ENCODE peak calls at places on chromosomes 6 and 20, in ten cellular contexts. G is lower leg skin; E is activated CD4-positive, alpha-beta T cell treated with anti-CD3 and anti-CD28 coated beads, Interleukin-2, amount 10 ng/mL, durations not matched to agents 7 days and 5 days; B is stimulated activated CD4-positive, alpha-beta T cell treated with anti-CD3 and anti-CD28 coated beads, Interleukin-12 subunit alpha, Interleukin-12 subunit beta, amount 100 ng/mL, for 48 hours; A is KG1; M is activated CD8-positive, alpha-beta memory T cell treated with anti-CD3 and anti-CD28 coated beads, Interleukin-2, amount 50 U/mL, for 48 hours; Z is CD8-positive, alpha-beta memory T cell; P is posterior vena cava; F is stimulated activated naive CD8-positive, alpha-beta T cell treated with anti-CD3 and anti-CD28 coated beads, Interleukin-15, amount 100 ng/mL, for 72 hours; S is GM12865. Y is an unnamed sample.

GRCh38 chr20:3115190-3116107 is 30.9 kb upstream of the AVP start:
- DNase-seq in B (no peak), Z (no peak), S (peak), F (no peak), P (peak), M (no peak), A (no peak), E (peak), G (no peak), Y (peak)

GRCh38 chr6:110662468-110663211 is 152.6 kb downstream of the CDK19 start:
- DNase-seq in F (no peak), P (no peak), E (no peak), A (no peak), S (no peak), M (no peak), Z (no peak), G (no peak), B (no peak), Y (no peak)

GRCh38 chr6:37592085-37592698 is 92.5 kb upstream of the CCDC167 start:
- DNase-seq in S (no peak), G (no peak), B (no peak), Z (no peak), E (no peak), P (peak), F (no peak), A (no peak), M (no peak), Y (no peak)

GRCh38 chr6:8175046-8175777 is 72.9 kb upstream of the EEF1E1 start:
- DNase-seq in Z (no peak), A (no peak), E (no peak), S (no peak), F (no peak), P (no peak), G (no peak), B (no peak), M (no peak), Y (no peak)

GRCh38 chr20:577167-577791 is 32.8 kb downstream of the TCF15 start:
- DNase-seq in G (no peak), M (no peak), B (no peak), Z (no peak), P (peak), A (no peak), S (peak), F (no peak), E (no peak), Y (no peak)

GRCh38 chr6:110822248-110822647 is 7.0 kb upstream of the CDK19 start:
- DNase-seq in M (no peak), A (no peak), B (no peak), E (no peak), F (no peak), Z (no peak), G (no peak), P (no peak), S (no peak), Y (no peak)

GRCh38 chr6:160756871-160757270 is 54.8 kb downstream of the PLG start:
- DNase-seq in S (no peak), E (no peak), P (no peak), G (no peak), Z (no peak), B (no peak), M (no peak), F (no peak), A (no peak), Y (no peak)

GRCh38 chr6:131635384-131636340 is 1.4 kb upstream of the ENPP3 start:
- DNase-seq in A (no peak), G (no peak), P (no peak), B (no peak), Z (no peak), M (no peak), E (no peak), F (no peak), S (peak), Y (no peak)

GRCh38 chr6:145028144-145028818 is 707.0 kb downstream of the EPM2A start:
- DNase-seq in P (no peak), F (no peak), S (peak), G (no peak), B (no peak), E (peak), A (peak), M (no peak), Z (no peak), Y (peak)

GRCh38 chr6:30061766-30062458 is 847 bp downstream of the POLR1H start:
- DNase-seq in M (no peak), G (no peak), F (peak), B (peak), E (peak), Z (peak), S (peak), A (peak), P (no peak), Y (no peak)

GRCh38 chr20:50366270-50367103 is 143.7 kb upstream of the PTPN1 start:
- DNase-seq in S (no peak), B (no peak), E (peak), M (no peak), F (no peak), G (no peak), Z (no peak), A (no peak), P (no peak), Y (peak)

GRCh38 chr20:8427419-8428065 is 295.5 kb downstream of the PLCB1 start:
- DNase-seq in E (no peak), G (no peak), A (no peak), B (no peak), F (no peak), Z (no peak), S (no peak), P (no peak), M (no peak), Y (no peak)

Y was measured in brain microvascular endothelial cell.